ENCODE peak calls at places on chromosomes 6 and 20, in ten cellular contexts. S is aorta; M is CD8-positive, alpha-beta memory T cell; A is upper lobe of right lung; T is tibial artery; Q is cardiac muscle cell; G is Peyer's patch; B is fibroblast of lung; K is H9; I is GM23338. Z is an unnamed sample.

GRCh38 chr6:84953401-84953800 is 189.0 kb upstream of the TBX18 start:
- DNase-seq in S (no peak), M (no peak), A (no peak), T (no peak), Q (peak), G (no peak), B (no peak), K (no peak), I (peak), Z (no peak)

GRCh38 chr6:106628658-106629102 is 618 bp downstream of the RTN4IP1 start:
- DNase-seq in S (no peak), M (no peak), A (no peak), T (no peak), Q (no peak), G (no peak), B (peak), K (no peak), I (no peak), Z (no peak)

GRCh38 chr6:27810768-27811298 is 101.4 kb downstream of the OR2B2 start:
- DNase-seq in S (no peak), M (peak), A (no peak), T (no peak), Q (no peak), G (no peak), B (no peak), K (no peak), I (peak), Z (no peak)

GRCh38 chr6:122778961-122779671 is 400 bp upstream of the FABP7 start:
- DNase-seq in S (no peak), M (no peak), A (no peak), T (no peak), Q (no peak), G (no peak), B (peak), K (peak), I (peak), Z (no peak)

GRCh38 chr20:48196006-48196405 is 410.7 kb upstream of the SULF2 start:
- DNase-seq in S (no peak), M (no peak), A (no peak), T (no peak), Q (no peak), G (no peak), B (no peak), K (no peak), I (no peak), Z (no peak)

GRCh38 chr20:33680681-33681080 is 5.5 kb downstream of the E2F1 start:
- DNase-seq in S (no peak), M (no peak), A (no peak), T (no peak), Q (peak), G (no peak), B (peak), K (no peak), I (no peak), Z (no peak)

GRCh38 chr6:53410508-53411258 is 61.9 kb upstream of the ELOVL5 start:
- DNase-seq in S (no peak), M (peak), A (peak), T (peak), Q (peak), G (peak), B (peak), K (peak), I (peak), Z (no peak)

GRCh38 chr20:4091332-4092135 is 76.2 kb upstream of the RNF24 start:
- DNase-seq in S (peak), M (no peak), A (peak), T (no peak), Q (peak), G (peak), B (peak), K (peak), I (peak), Z (peak)

GRCh38 chr6:40912158-40912946 is 126.7 kb downstream of the UNC5CL start:
- DNase-seq in S (no peak), M (no peak), A (no peak), T (no peak), Q (peak), G (peak), B (no peak), K (peak), I (peak), Z (peak)

GRCh38 chr6:51892750-51893149 is 194.7 kb downstream of the PKHD1 start:
- DNase-seq in S (no peak), M (no peak), A (no peak), T (no peak), Q (no peak), G (no peak), B (no peak), K (no peak), I (no peak), Z (no peak)

GRCh38 chr6:1787894-1788293 is 178.2 kb downstream of the FOXC1 start:
- DNase-seq in S (peak), M (no peak), A (no peak), T (peak), Q (peak), G (no peak), B (peak), K (no peak), I (no peak), Z (no peak)

GRCh38 chr6:138250513-138251247 is 32.4 kb upstream of the PBOV1 start:
- DNase-seq in S (peak), M (no peak), A (no peak), T (peak), Q (peak), G (no peak), B (peak), K (no peak), I (no peak), Z (peak)

GRCh38 chr6:105151644-105152043 is 28.2 kb downstream of the POPDC3 start:
- DNase-seq in S (no peak), M (no peak), A (no peak), T (no peak), Q (no peak), G (no peak), B (no peak), K (no peak), I (no peak), Z (no peak)

GRCh38 chr20:10861619-10862018 is 187.8 kb upstream of the JAG1 start:
- DNase-seq in S (no peak), M (no peak), A (no peak), T (no peak), Q (no peak), G (no peak), B (peak), K (no peak), I (no peak), Z (peak)

GRCh38 chr6:161037873-161038228 is 46.3 kb downstream of the MAP3K4 start:
- DNase-seq in S (no peak), M (no peak), A (no peak), T (no peak), Q (no peak), G (no peak), B (no peak), K (no peak), I (no peak), Z (no peak)
- H3K27ac ChIP-seq in S (no peak), M (no peak), A (no peak), T (no peak), Q (no peak), G (no peak), B (peak), K (no peak), I (peak), Z (peak)

GRCh38 chr20:62333820-62334595 is 31.2 kb downstream of the ADRM1 start:
- DNase-seq in S (no peak), M (no peak), A (no peak), T (no peak), Q (no peak), G (no peak), B (no peak), K (no peak), I (no peak), Z (no peak)

GRCh38 chr20:62332989-62333819 is 30.4 kb downstream of the ADRM1 start:
- DNase-seq in S (no peak), M (no peak), A (no peak), T (no peak), Q (no peak), G (no peak), B (no peak), K (no peak), I (no peak), Z (no peak)

GRCh38 chr20:62331347-62331746 is 28.6 kb downstream of the ADRM1 start:
- DNase-seq in S (no peak), M (no peak), A (no peak), T (no peak), Q (no peak), G (no peak), B (no peak), K (no peak), I (no peak), Z (no peak)

GRCh38 chr20:62330576-62331317 is 27.9 kb downstream of the ADRM1 start:
- DNase-seq in S (no peak), M (no peak), A (no peak), T (no peak), Q (no peak), G (no peak), B (no peak), K (no peak), I (no peak), Z (no peak)

DNA sequence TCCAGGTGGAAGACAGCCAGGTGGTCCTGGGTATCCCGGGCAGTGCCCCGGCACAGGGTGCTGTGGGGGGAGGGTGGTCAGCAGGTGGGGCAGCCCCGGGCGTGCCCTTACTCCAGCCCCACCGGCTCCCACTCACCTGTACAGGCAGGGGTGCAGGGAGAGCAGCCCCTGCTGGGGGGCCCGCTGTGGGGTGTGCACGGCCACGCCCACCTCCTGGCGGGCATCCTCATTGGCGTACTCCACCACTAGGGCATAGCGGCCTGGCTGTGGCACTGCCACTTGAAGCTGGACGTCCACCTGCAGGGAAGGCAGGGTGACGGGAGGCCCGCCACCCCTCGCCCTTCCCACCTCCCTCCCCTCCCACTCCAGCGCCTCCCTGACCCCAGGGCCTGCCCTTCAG is 29.6 kb downstream of the ADRM1 start:
- DNase-seq in S (no peak), M (no peak), A (no peak), T (no peak), Q (no peak), G (no peak), B (no peak), K (no peak), I (no peak), Z (no peak)
- H3K27ac ChIP-seq in S (no peak), M (no peak), A (no peak), T (no peak), Q (no peak), G (no peak), B (no peak), K (no peak), I (no peak), Z (no peak)

GRCh38 chr6:100426241-100426640 is 38.5 kb downstream of the SIM1 start:
- DNase-seq in S (no peak), M (no peak), A (no peak), T (no peak), Q (no peak), G (no peak), B (no peak), K (no peak), I (no peak), Z (no peak)

GRCh38 chr6:100427452-100427851 is 37.3 kb downstream of the SIM1 start:
- DNase-seq in S (no peak), M (no peak), A (no peak), T (no peak), Q (peak), G (no peak), B (no peak), K (no peak), I (no peak), Z (no peak)

GRCh38 chr6:100432136-100432535 is 32.6 kb downstream of the SIM1 start:
- DNase-seq in S (no peak), M (no peak), A (no peak), T (no peak), Q (no peak), G (no peak), B (no peak), K (no peak), I (no peak), Z (no peak)

GRCh38 chr6:100430962-100431361 is 33.8 kb downstream of the SIM1 start:
- DNase-seq in S (no peak), M (no peak), A (no peak), T (no peak), Q (no peak), G (no peak), B (no peak), K (no peak), I (no peak), Z (no peak)

GRCh38 chr6:100426689-100427338 is 37.9 kb downstream of the SIM1 start:
- DNase-seq in S (no peak), M (no peak), A (no peak), T (no peak), Q (no peak), G (no peak), B (no peak), K (no peak), I (no peak), Z (no peak)
- H3K27ac ChIP-seq in S (no peak), M (no peak), A (no peak), T (no peak), Q (no peak), G (no peak), B (no peak), K (no peak), I (no peak), Z (no peak)

GRCh38 chr6:43497694-43498093 is 12.5 kb downstream of the LRRC73 start:
- DNase-seq in S (no peak), M (no peak), A (no peak), T (no peak), Q (no peak), G (no peak), B (no peak), K (no peak), I (no peak), Z (no peak)
- H3K27ac ChIP-seq in S (no peak), M (no peak), A (no peak), T (peak), Q (peak), G (no peak), B (no peak), K (no peak), I (no peak), Z (peak)

GRCh38 chr20:45343867-45344721 is 4.1 kb downstream of the SDC4 start:
- DNase-seq in S (peak), M (no peak), A (no peak), T (peak), Q (peak), G (peak), B (peak), K (peak), I (no peak), Z (peak)

GRCh38 chr20:45341939-45342862 is 6.0 kb downstream of the SDC4 start:
- DNase-seq in S (peak), M (no peak), A (peak), T (peak), Q (peak), G (peak), B (peak), K (peak), I (peak), Z (peak)

GRCh38 chr20:45343445-45343866 is 4.8 kb downstream of the SDC4 start:
- DNase-seq in S (no peak), M (no peak), A (no peak), T (no peak), Q (no peak), G (no peak), B (no peak), K (no peak), I (no peak), Z (peak)

GRCh38 chr20:45341579-45341938 is 6.7 kb downstream of the SDC4 start:
- DNase-seq in S (no peak), M (no peak), A (peak), T (no peak), Q (no peak), G (no peak), B (no peak), K (no peak), I (no peak), Z (no peak)

DNA sequence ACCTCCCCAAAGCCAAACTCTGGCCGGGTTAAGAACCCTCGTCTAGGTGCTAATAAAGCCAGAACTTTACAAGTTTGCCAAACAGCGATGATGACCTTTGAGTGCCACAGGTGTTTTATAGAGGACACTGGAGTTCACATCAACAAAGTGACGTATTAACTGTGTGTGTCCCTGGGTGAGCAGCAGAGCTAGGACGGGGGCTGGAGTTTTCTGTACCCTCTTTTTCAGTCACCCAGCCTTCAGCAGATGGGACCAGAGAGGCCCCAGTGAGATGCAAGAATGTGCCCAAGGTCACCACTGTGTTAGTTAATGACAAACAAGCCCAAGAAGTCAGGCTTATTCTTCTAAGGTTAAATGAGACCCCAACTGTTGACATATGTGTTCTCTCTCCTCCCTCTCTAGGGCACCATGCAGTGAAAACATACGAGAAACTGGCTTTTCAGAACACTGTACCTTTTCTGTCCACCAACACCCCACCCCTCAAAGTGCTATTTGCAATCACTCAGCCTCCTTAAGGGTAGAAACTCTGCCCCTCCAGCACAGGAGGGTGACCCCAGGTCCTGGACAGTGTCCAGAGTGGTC is 5.3 kb downstream of the SDC4 start:
- DNase-seq in S (no peak), M (no peak), A (no peak), T (no peak), Q (no peak), G (no peak), B (no peak), K (no peak), I (no peak), Z (no peak)
- H3K27ac ChIP-seq in S (peak), M (no peak), A (peak), T (peak), Q (peak), G (peak), B (peak), K (no peak), I (peak), Z (peak)